ENCODE peak calls at places on chromosomes 1 and 21, in six cellular contexts. K, B, Y, T, V and G are unnamed samples.

GRCh38 chr1:10900691-10901090 is 104.2 kb upstream of the CASZ1 start:
- DNase-seq in B (no peak), Y (peak), T (no peak), V (no peak), K (no peak), G (no peak)

GRCh38 chr1:19811206-19811851 is 3.8 kb downstream of the RNF186 start:
- DNase-seq in Y (peak), K (peak), B (no peak), V (no peak), T (no peak), G (peak)

GRCh38 chr1:25821630-25822091 is 1.9 kb downstream of the MTFR1L start:
- DNase-seq in K (peak), Y (no peak), V (no peak), T (peak), B (no peak), G (no peak)

GRCh38 chr1:48790397-48790796 is 13.7 kb upstream of the BEND5 start:
- DNase-seq in V (no peak), T (no peak), B (no peak), K (no peak), Y (no peak), G (peak)

GRCh38 chr1:43867946-43868740 is 65.5 kb upstream of the ARTN start:
- DNase-seq in V (no peak), K (peak), T (no peak), Y (peak), B (no peak), G (no peak)

GRCh38 chr21:44856131-44856530 is 17.4 kb downstream of the PTTG1IP start:
- DNase-seq in Y (no peak), K (no peak), T (no peak), B (no peak), V (no peak), G (no peak)

GRCh38 chr1:165828581-165829329 is 1.3 kb downstream of the UCK2 start:
- DNase-seq in B (peak), T (peak), V (no peak), K (peak), Y (peak), G (peak)

GRCh38 chr1:205030916-205031315 is 12.1 kb upstream of the CNTN2 start:
- DNase-seq in V (no peak), K (no peak), T (no peak), B (no peak), Y (no peak), G (no peak)

GRCh38 chr1:234114648-234115307 is 210.3 kb downstream of the SLC35F3 start:
- DNase-seq in V (no peak), K (peak), Y (peak), B (peak), T (no peak), G (peak)

GRCh38 chr1:196466656-196467055 is 141.6 kb downstream of the KCNT2 start:
- DNase-seq in V (no peak), B (peak), T (no peak), Y (peak), K (peak), G (no peak)

GRCh38 chr1:214833357-214833756 is 230.4 kb downstream of the CENPF start:
- DNase-seq in T (no peak), V (no peak), K (no peak), B (peak), Y (no peak), G (no peak)

GRCh38 chr1:234495231-234495990 is 16.4 kb upstream of the TARBP1 start:
- DNase-seq in K (peak), V (no peak), Y (peak), T (peak), B (peak), G (peak)

GRCh38 chr1:111702504-111703050 is 36.6 kb downstream of the INKA2 start:
- DNase-seq in B (no peak), T (no peak), K (no peak), Y (no peak), V (no peak), G (no peak)

GRCh38 chr1:18160290-18160942 is 52.8 kb downstream of the IGSF21 start:
- DNase-seq in Y (no peak), B (no peak), K (no peak), V (no peak), T (peak), G (no peak)

GRCh38 chr1:89894210-89894668 is 73.4 kb downstream of the LRRC8D start:
- DNase-seq in Y (peak), B (no peak), V (no peak), K (peak), T (no peak), G (no peak)

DNA sequence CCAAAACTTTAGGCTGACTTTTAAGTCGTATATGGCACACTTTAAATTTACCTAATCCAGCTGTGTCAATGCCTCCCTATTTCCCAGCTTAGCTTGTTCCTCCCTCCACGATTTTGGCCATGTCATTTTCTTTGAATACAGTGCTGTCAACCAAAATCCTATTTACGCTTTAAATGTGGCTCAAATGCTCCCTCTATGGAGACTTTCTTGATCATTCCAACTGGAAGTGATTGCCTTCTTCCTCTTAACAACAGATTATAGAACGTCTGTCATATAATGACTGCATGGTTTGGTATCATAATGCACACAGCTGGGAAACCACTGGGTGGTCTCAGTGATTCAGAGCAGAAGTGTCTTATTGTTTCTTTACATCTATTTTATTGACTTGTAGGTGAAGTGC is 18.9 kb upstream of the BATF3 start:
- DNase-seq in Y (peak), T (no peak), B (no peak), K (peak), V (no peak), G (no peak)
- TF ChIP-seq CTCF in Y (peak), T (no peak), B (peak), K (peak), V (no peak), G (no peak)

GRCh38 chr1:47707887-47708535 is 270.2 kb downstream of the FOXD2 start:
- DNase-seq in Y (no peak), T (no peak), V (no peak), B (no peak), K (no peak), G (no peak)
- TF ChIP-seq CTCF in Y (no peak), T (no peak), V (no peak), B (no peak), K (no peak), G (no peak)

DNA sequence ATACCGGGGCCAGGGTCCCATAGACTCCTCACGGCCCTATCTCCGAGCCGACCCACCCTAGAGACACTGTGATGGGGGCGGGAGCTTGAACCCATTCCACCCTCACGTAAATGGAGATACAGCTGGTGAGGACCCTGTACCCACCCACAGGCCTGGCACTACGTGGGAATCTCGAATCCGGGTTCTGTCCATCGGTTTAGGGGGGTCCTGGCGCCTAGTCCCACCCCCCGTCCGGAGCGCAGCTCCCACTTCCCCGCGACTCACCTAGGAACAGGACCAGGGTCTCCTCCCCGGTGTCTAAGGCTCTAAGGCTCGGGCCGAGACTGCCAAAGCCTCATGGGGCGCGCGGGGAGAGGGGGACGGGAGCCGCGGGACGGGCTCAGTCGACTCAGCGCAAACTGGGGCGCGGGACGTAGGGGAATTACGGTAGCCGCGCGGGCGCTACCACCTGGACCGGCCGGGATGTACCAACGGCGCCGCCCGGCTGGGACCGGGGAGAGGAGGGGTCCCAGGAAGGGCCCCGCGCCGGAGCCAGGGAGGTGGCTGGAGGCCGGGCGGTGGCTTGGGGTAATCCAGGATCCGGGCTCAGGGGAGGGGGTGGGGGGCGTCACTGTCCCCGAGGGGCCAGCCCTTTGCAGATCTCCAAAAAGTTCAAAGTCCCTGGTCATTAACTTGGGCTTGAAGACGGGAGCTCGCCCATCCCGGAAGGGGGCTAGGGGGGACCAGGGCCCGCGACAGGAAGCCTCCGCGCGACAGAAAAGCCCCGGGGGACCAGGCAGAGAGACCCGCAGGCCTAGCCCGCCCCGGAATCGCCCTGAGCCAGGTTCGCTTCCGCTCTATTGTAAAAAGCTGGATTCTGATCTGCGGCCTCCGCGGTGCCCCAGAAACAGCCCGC is 1.0 kb downstream of the PLEKHG5 start:
- DNase-seq in V (no peak), T (peak), K (peak), Y (peak), B (no peak), G (peak)
- TF ChIP-seq CTCF in V (peak), T (no peak), K (no peak), Y (no peak), B (no peak), G (no peak)

GRCh38 chr1:87129038-87129437 is 199.6 kb upstream of the LMO4 start:
- DNase-seq in K (no peak), V (no peak), T (no peak), B (no peak), Y (peak), G (no peak)
- TF ChIP-seq CTCF in K (no peak), V (no peak), T (no peak), B (no peak), Y (no peak), G (no peak)

GRCh38 chr1:210025870-210026269 is 87.9 kb downstream of the SYT14 start:
- DNase-seq in V (no peak), T (no peak), Y (no peak), K (no peak), B (no peak), G (no peak)
- TF ChIP-seq CTCF in V (no peak), T (no peak), Y (no peak), K (peak), B (peak), G (no peak)

GRCh38 chr1:218557731-218558130 is 212.6 kb downstream of the TGFB2 start:
- DNase-seq in K (peak), V (no peak), Y (peak), B (no peak), T (no peak), G (no peak)

GRCh38 chr1:218548764-218549163 is 203.6 kb downstream of the TGFB2 start:
- DNase-seq in T (no peak), Y (no peak), V (no peak), B (no peak), K (no peak), G (no peak)

GRCh38 chr1:218547901-218548730 is 203.0 kb downstream of the TGFB2 start:
- DNase-seq in T (no peak), V (no peak), Y (no peak), B (no peak), K (no peak), G (no peak)

GRCh38 chr1:218556016-218556415 is 210.9 kb downstream of the TGFB2 start:
- DNase-seq in V (no peak), B (no peak), Y (no peak), T (no peak), K (no peak), G (no peak)

GRCh38 chr1:218553197-218553596 is 208.1 kb downstream of the TGFB2 start:
- DNase-seq in K (no peak), T (no peak), Y (no peak), B (no peak), V (no peak), G (no peak)
- TF ChIP-seq CTCF in K (peak), T (no peak), Y (no peak), B (peak), V (no peak), G (no peak)

DNA sequence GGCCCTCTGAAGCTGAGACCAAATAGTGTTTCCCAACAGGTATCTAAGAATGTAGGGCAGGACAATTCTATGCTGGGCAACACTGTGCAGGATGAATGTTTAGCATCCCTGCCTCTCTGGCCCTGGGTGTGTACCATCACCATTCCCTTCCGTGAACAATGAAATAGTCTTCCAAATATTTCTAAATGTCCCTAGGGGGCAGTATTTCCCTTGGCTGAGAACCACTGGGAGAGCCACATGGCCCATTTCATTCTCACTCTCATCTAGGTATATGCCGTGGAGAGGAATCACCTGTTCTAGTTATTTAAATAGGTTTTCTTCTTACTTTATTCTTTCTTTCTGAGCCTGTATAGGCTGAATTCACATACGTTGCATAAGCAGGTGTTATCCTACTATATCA is 395.0 kb downstream of the PRDM2 start:
- DNase-seq in V (no peak), Y (peak), K (peak), T (no peak), B (no peak), G (peak)
- TF ChIP-seq CTCF in V (peak), Y (peak), K (peak), T (no peak), B (peak), G (peak)

GRCh38 chr1:206908038-206908437 is 10.8 kb downstream of the IL24 start:
- DNase-seq in B (no peak), T (no peak), V (peak), K (no peak), Y (no peak), G (no peak)

GRCh38 chr1:206911064-206911663 is 10.6 kb downstream of the FCMR start:
- DNase-seq in V (no peak), K (peak), T (no peak), Y (peak), B (peak), G (peak)

GRCh38 chr1:206907304-206907991 is 10.2 kb downstream of the IL24 start:
- DNase-seq in V (peak), K (no peak), T (no peak), Y (no peak), B (no peak), G (no peak)

GRCh38 chr1:206909883-206910318 is 11.8 kb downstream of the FCMR start:
- DNase-seq in B (no peak), T (no peak), V (no peak), K (no peak), Y (no peak), G (no peak)

GRCh38 chr1:206909167-206909882 is 12.1 kb downstream of the IL24 start:
- DNase-seq in K (peak), Y (peak), B (no peak), V (no peak), T (peak), G (no peak)
- TF ChIP-seq CTCF in K (no peak), Y (no peak), B (no peak), V (peak), T (no peak), G (no peak)

DNA sequence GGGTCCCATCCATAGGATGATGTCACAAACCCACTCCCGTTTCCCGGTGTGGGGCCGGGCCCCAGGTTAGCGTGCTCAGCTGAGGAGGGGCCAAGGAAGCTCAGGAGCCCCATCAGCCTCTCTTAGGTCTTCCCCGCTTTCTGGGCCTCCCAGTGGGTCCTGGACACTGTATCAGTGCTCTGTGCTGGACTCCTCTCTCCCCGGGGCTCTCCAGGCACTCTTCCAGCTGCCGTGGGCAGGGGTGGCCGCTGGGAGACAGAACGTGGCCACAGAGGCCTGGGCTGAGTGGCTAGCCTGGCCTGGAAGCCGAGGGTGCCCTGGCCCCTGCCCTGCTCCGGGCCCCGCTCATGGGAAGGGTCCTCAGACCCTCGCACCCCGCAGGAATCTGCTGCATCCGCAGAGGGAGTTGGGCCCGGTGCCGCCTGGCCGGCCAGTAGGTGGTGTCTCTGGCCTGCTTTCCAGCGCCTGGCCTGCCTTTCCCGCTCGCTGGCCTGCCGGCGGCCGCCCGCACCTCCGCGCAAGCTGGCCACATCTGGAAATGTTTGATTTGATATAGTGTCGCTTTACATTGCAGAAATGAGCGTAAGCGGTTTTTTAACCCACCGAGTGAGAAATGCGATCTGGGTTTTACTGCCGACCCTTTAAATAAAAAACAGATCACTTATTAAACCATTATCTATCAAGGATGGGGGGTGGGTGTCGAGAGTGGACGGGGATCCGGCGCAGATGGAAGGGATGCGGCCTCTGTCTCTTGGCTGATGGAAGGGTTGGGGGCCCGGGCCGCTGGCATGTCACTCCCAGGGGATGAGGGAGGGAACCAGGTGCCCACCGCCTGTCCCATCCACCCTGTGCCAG is 74.4 kb upstream of the TTC34 start:
- DNase-seq in T (no peak), B (no peak), Y (no peak), V (no peak), K (no peak), G (no peak)
- TF ChIP-seq CTCF in T (no peak), B (peak), Y (no peak), V (no peak), K (no peak), G (no peak)

DNA sequence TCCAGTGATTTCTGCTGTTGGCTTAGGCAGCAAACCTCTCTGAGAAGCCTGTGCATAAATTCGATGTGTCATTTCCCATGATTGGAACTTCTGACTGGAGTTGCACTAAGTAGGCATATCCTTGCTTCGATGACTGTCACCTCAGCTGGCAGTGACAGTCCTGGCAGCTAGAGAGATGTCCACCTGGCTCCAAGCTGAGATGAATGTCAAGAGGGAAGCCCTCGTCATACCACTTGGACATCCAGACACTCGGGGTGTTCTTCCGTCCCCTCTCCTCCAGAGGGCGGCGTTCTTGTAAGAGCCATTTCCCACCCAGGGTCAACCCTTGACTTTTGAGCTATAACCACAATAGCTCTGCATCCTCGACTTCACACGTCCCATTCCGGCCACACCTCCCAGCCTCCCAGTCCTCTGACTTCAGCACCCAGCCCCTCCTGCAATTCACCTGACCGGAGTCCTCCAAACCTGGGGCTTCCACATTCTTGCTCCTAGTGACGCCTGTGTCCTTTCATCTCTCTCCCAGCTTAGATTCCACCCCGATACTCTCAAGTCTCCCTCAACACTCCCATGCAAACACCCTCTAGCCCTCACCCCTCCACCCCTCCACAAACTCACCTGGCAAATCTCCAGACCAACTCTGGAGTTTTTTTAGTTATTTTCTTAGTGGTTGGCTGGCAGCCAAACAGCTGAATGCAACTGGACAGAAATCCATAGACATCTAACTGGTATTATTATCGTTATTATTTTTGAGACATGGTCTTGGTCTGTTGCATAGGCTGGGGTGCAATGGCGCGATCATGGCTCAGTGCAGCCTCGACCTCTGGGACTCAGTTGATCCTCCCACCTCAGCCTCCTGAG is 17.4 kb downstream of the CA6 start:
- DNase-seq in T (no peak), K (peak), V (no peak), B (no peak), Y (peak), G (peak)
- TF ChIP-seq CTCF in T (no peak), K (peak), V (peak), B (peak), Y (peak), G (peak)